ENCODE peak calls at places on chromosome 1, in nine cellular contexts. A, B, Q, C, D, E, U, Z and H are unnamed samples.

GRCh38 chr1:19354531-19354981 is 42.4 kb downstream of the SLC66A1 start:
- DNase-seq in A (no peak), B (no peak), Q (no peak), C (no peak), D (no peak), E (no peak), U (no peak), Z (no peak), H (no peak)

GRCh38 chr1:152047607-152047953 is 10.8 kb upstream of the S100A11 start:
- DNase-seq in A (peak; percentile 84), B (no peak), Q (no peak), C (no peak), D (peak; percentile 87), E (no peak), U (peak; percentile 12), Z (no peak), H (no peak)

GRCh38 chr1:94236630-94237290 is 624 bp downstream of the ARHGAP29 start:
- DNase-seq in A (peak; percentile 40), B (peak; percentile 25), Q (no peak), C (no peak), D (peak; percentile 56), E (no peak), U (no peak), Z (no peak), H (no peak)

GRCh38 chr1:26378879-26379251 is 6.3 kb upstream of the ZNF683 start:
- DNase-seq in A (no peak), B (no peak), Q (no peak), C (no peak), D (no peak), E (no peak), U (no peak), Z (no peak), H (no peak)

GRCh38 chr1:27864264-27864895 is 8.0 kb upstream of the THEMIS2 start:
- DNase-seq in A (no peak), B (no peak), Q (no peak), C (no peak), D (no peak), E (no peak), U (no peak), Z (no peak), H (no peak)

GRCh38 chr1:107473065-107473464 is 332.2 kb downstream of the NTNG1 start:
- DNase-seq in A (no peak), B (no peak), Q (no peak), C (no peak), D (no peak), E (no peak), U (no peak), Z (no peak), H (no peak)

GRCh38 chr1:241475688-241476087 is 43.9 kb downstream of the FH start:
- DNase-seq in A (no peak), B (no peak), Q (no peak), C (no peak), D (peak; percentile 22), E (no peak), U (no peak), Z (no peak), H (no peak)

GRCh38 chr1:65605621-65606020 is 185.2 kb downstream of the LEPR start:
- DNase-seq in A (no peak), B (peak; percentile 23), Q (no peak), C (no peak), D (peak; percentile 70), E (no peak), U (no peak), Z (no peak), H (no peak)

GRCh38 chr1:114024049-114024448 is 44.8 kb downstream of the OLFML3 start:
- DNase-seq in A (no peak), B (no peak), Q (no peak), C (no peak), D (peak; percentile 61), E (no peak), U (no peak), Z (no peak), H (no peak)

GRCh38 chr1:170545476-170545875 is 13.5 kb downstream of the GORAB start:
- DNase-seq in A (no peak), B (peak; percentile 86), Q (no peak), C (no peak), D (peak; percentile 87), E (no peak), U (no peak), Z (no peak), H (no peak)

GRCh38 chr1:18643154-18644012 is 12.7 kb downstream of the PAX7 start:
- DNase-seq in A (peak; percentile 76), B (no peak), Q (no peak), C (no peak), D (peak; percentile 12), E (no peak), U (no peak), Z (no peak), H (no peak)

GRCh38 chr1:104745875-104746274 is 996.2 kb downstream of the AMY1C start:
- DNase-seq in A (no peak), B (no peak), Q (no peak), C (no peak), D (no peak), E (no peak), U (no peak), Z (no peak), H (no peak)

GRCh38 chr1:1118011-1118892 is 2.4 kb upstream of the C1orf159 start:
- DNase-seq in A (no peak), B (no peak), Q (no peak), C (no peak), D (no peak), E (no peak), U (no peak), Z (no peak), H (no peak)

GRCh38 chr1:17167041-17167782 is 37.7 kb upstream of the PADI1 start:
- DNase-seq in A (no peak), B (no peak), Q (no peak), C (no peak), D (no peak), E (no peak), U (no peak), Z (no peak), H (no peak)

GRCh38 chr1:26003262-26003661 is 5.4 kb upstream of the PAFAH2 start:
- DNase-seq in A (no peak), B (no peak), Q (no peak), C (no peak), D (no peak), E (no peak), U (no peak), Z (no peak), H (no peak)

GRCh38 chr1:29623501-29623900 is 387.2 kb downstream of the PTPRU start:
- DNase-seq in A (no peak), B (no peak), Q (no peak), C (no peak), D (no peak), E (no peak), U (no peak), Z (no peak), H (no peak)

GRCh38 chr1:150415800-150416199 is 51.9 kb downstream of the RPRD2 start:
- DNase-seq in A (no peak), B (no peak), Q (no peak), C (no peak), D (no peak), E (no peak), U (no peak), Z (no peak), H (no peak)

GRCh38 chr1:16181887-16182719 is 26.2 kb upstream of the EPHA2 start:
- DNase-seq in A (peak; percentile 91), B (peak; percentile 35), Q (no peak), C (no peak), D (peak; percentile 96), E (no peak), U (no peak), Z (peak; percentile 86), H (no peak)

GRCh38 chr1:154999651-155000474 is 2.7 kb upstream of the ZBTB7B start:
- DNase-seq in A (peak; percentile 72), B (no peak), Q (no peak), C (no peak), D (no peak), E (no peak), U (peak; percentile 29), Z (no peak), H (no peak)

GRCh38 chr1:243582321-243582720 is 267.7 kb downstream of the AKT3 start:
- DNase-seq in A (no peak), B (peak; percentile 18), Q (no peak), C (no peak), D (peak; percentile 76), E (no peak), U (no peak), Z (no peak), H (no peak)

GRCh38 chr1:78032964-78033796 is 12.6 kb upstream of the GIPC2 start:
- DNase-seq in A (no peak), B (no peak), Q (no peak), C (no peak), D (peak; percentile 63), E (no peak), U (no peak), Z (no peak), H (no peak)

GRCh38 chr1:176533020-176533419 is 70.0 kb downstream of the PAPPA2 start:
- DNase-seq in A (no peak), B (no peak), Q (no peak), C (no peak), D (no peak), E (no peak), U (no peak), Z (no peak), H (no peak)

GRCh38 chr1:176241385-176242015 is 34.4 kb upstream of the COP1 start:
- DNase-seq in A (peak; percentile 67), B (no peak), Q (no peak), C (no peak), D (peak; percentile 90), E (no peak), U (no peak), Z (peak; percentile 81), H (no peak)

GRCh38 chr1:55812281-55812680 is 597.1 kb upstream of the USP24 start:
- DNase-seq in A (no peak), B (no peak), Q (no peak), C (no peak), D (peak; percentile 40), E (no peak), U (no peak), Z (no peak), H (no peak)